ENCODE peak calls at places on chromosome 6, in eight cellular contexts. One of them, this sample, is unnamed.

GRCh38 chr6:46491789-46492547 is 719 bp upstream of the RCAN2 start:
- DNase-seq in HTR-8/SVneo: peak
- DNase-seq in DMS 273 treated with DMSO at 0.1 percent for 48 hours: no peak
- DNase-seq in C1 segment of cervical spinal cord: peak
- DNase-seq in iris pigment epithelial cell: peak
- DNase-seq in glutamatergic neuron: peak
- DNase-seq in choroid plexus epithelial cell: peak
- DNase-seq in activated naive CD8-positive, alpha-beta T cell treated with anti-CD3 and anti-CD28 coated beads, Interleukin-2, amount 50 U/mL, for 24 hours: peak
- DNase-seq in this sample: peak

GRCh38 chr6:168031411-168032382 is 34.2 kb downstream of the KIF25 start:
- DNase-seq in iris pigment epithelial cell: peak
- DNase-seq in choroid plexus epithelial cell: no peak
- DNase-seq in activated naive CD8-positive, alpha-beta T cell treated with anti-CD3 and anti-CD28 coated beads, Interleukin-2, amount 50 U/mL, for 24 hours: no peak
- DNase-seq in DMS 273 treated with DMSO at 0.1 percent for 48 hours: no peak
- DNase-seq in C1 segment of cervical spinal cord: no peak
- DNase-seq in glutamatergic neuron: no peak
- DNase-seq in HTR-8/SVneo: no peak
- DNase-seq in this sample: no peak

GRCh38 chr6:127690092-127690491 is 113.1 kb downstream of the C6orf58 start:
- DNase-seq in activated naive CD8-positive, alpha-beta T cell treated with anti-CD3 and anti-CD28 coated beads, Interleukin-2, amount 50 U/mL, for 24 hours: no peak
- DNase-seq in iris pigment epithelial cell: peak
- DNase-seq in glutamatergic neuron: no peak
- DNase-seq in HTR-8/SVneo: peak
- DNase-seq in DMS 273 treated with DMSO at 0.1 percent for 48 hours: no peak
- DNase-seq in C1 segment of cervical spinal cord: no peak
- DNase-seq in choroid plexus epithelial cell: peak
- DNase-seq in this sample: no peak

GRCh38 chr6:106477158-106477557 is 116.6 kb downstream of the CRYBG1 start:
- DNase-seq in choroid plexus epithelial cell: no peak
- DNase-seq in HTR-8/SVneo: no peak
- DNase-seq in glutamatergic neuron: no peak
- DNase-seq in DMS 273 treated with DMSO at 0.1 percent for 48 hours: no peak
- DNase-seq in activated naive CD8-positive, alpha-beta T cell treated with anti-CD3 and anti-CD28 coated beads, Interleukin-2, amount 50 U/mL, for 24 hours: no peak
- DNase-seq in iris pigment epithelial cell: no peak
- DNase-seq in C1 segment of cervical spinal cord: no peak
- DNase-seq in this sample: no peak

GRCh38 chr6:142680308-142680707 is 264.7 kb downstream of the HIVEP2 start:
- DNase-seq in activated naive CD8-positive, alpha-beta T cell treated with anti-CD3 and anti-CD28 coated beads, Interleukin-2, amount 50 U/mL, for 24 hours: no peak
- DNase-seq in glutamatergic neuron: no peak
- DNase-seq in iris pigment epithelial cell: no peak
- DNase-seq in DMS 273 treated with DMSO at 0.1 percent for 48 hours: no peak
- DNase-seq in HTR-8/SVneo: no peak
- DNase-seq in choroid plexus epithelial cell: no peak
- DNase-seq in C1 segment of cervical spinal cord: no peak
- DNase-seq in this sample: no peak

GRCh38 chr6:147211831-147212230 is 7.6 kb downstream of the STXBP5 start:
- DNase-seq in HTR-8/SVneo: no peak
- DNase-seq in C1 segment of cervical spinal cord: no peak
- DNase-seq in activated naive CD8-positive, alpha-beta T cell treated with anti-CD3 and anti-CD28 coated beads, Interleukin-2, amount 50 U/mL, for 24 hours: no peak
- DNase-seq in glutamatergic neuron: no peak
- DNase-seq in DMS 273 treated with DMSO at 0.1 percent for 48 hours: no peak
- DNase-seq in iris pigment epithelial cell: no peak
- DNase-seq in choroid plexus epithelial cell: no peak
- DNase-seq in this sample: no peak

GRCh38 chr6:165616116-165616515 is 46.9 kb downstream of the PDE10A start:
- DNase-seq in iris pigment epithelial cell: no peak
- DNase-seq in HTR-8/SVneo: no peak
- DNase-seq in choroid plexus epithelial cell: peak
- DNase-seq in activated naive CD8-positive, alpha-beta T cell treated with anti-CD3 and anti-CD28 coated beads, Interleukin-2, amount 50 U/mL, for 24 hours: no peak
- DNase-seq in glutamatergic neuron: no peak
- DNase-seq in C1 segment of cervical spinal cord: no peak
- DNase-seq in DMS 273 treated with DMSO at 0.1 percent for 48 hours: no peak
- DNase-seq in this sample: no peak

GRCh38 chr6:996271-996852 is 303.4 kb upstream of the EXOC2 start:
- DNase-seq in iris pigment epithelial cell: no peak
- DNase-seq in DMS 273 treated with DMSO at 0.1 percent for 48 hours: no peak
- DNase-seq in C1 segment of cervical spinal cord: no peak
- DNase-seq in HTR-8/SVneo: no peak
- DNase-seq in activated naive CD8-positive, alpha-beta T cell treated with anti-CD3 and anti-CD28 coated beads, Interleukin-2, amount 50 U/mL, for 24 hours: no peak
- DNase-seq in choroid plexus epithelial cell: no peak
- DNase-seq in glutamatergic neuron: no peak
- DNase-seq in this sample: no peak

GRCh38 chr6:34259529-34260069 is 10.8 kb upstream of the SMIM29 start:
- DNase-seq in C1 segment of cervical spinal cord: no peak
- DNase-seq in activated naive CD8-positive, alpha-beta T cell treated with anti-CD3 and anti-CD28 coated beads, Interleukin-2, amount 50 U/mL, for 24 hours: no peak
- DNase-seq in glutamatergic neuron: no peak
- DNase-seq in DMS 273 treated with DMSO at 0.1 percent for 48 hours: no peak
- DNase-seq in iris pigment epithelial cell: no peak
- DNase-seq in choroid plexus epithelial cell: no peak
- DNase-seq in HTR-8/SVneo: no peak
- DNase-seq in this sample: no peak

GRCh38 chr6:35728663-35729348 is 8.0 kb upstream of the ARMC12 start:
- DNase-seq in choroid plexus epithelial cell: no peak
- DNase-seq in activated naive CD8-positive, alpha-beta T cell treated with anti-CD3 and anti-CD28 coated beads, Interleukin-2, amount 50 U/mL, for 24 hours: peak
- DNase-seq in iris pigment epithelial cell: no peak
- DNase-seq in DMS 273 treated with DMSO at 0.1 percent for 48 hours: no peak
- DNase-seq in glutamatergic neuron: no peak
- DNase-seq in C1 segment of cervical spinal cord: peak
- DNase-seq in HTR-8/SVneo: no peak
- DNase-seq in this sample: peak

GRCh38 chr6:72820906-72821305 is 199.0 kb downstream of the KCNQ5 start:
- DNase-seq in HTR-8/SVneo: no peak
- DNase-seq in iris pigment epithelial cell: no peak
- DNase-seq in DMS 273 treated with DMSO at 0.1 percent for 48 hours: no peak
- DNase-seq in glutamatergic neuron: no peak
- DNase-seq in choroid plexus epithelial cell: no peak
- DNase-seq in C1 segment of cervical spinal cord: no peak
- DNase-seq in activated naive CD8-positive, alpha-beta T cell treated with anti-CD3 and anti-CD28 coated beads, Interleukin-2, amount 50 U/mL, for 24 hours: no peak
- DNase-seq in this sample: no peak

GRCh38 chr6:18185624-18186023 is 30.4 kb downstream of the KDM1B start:
- DNase-seq in C1 segment of cervical spinal cord: no peak
- DNase-seq in DMS 273 treated with DMSO at 0.1 percent for 48 hours: no peak
- DNase-seq in activated naive CD8-positive, alpha-beta T cell treated with anti-CD3 and anti-CD28 coated beads, Interleukin-2, amount 50 U/mL, for 24 hours: no peak
- DNase-seq in iris pigment epithelial cell: no peak
- DNase-seq in HTR-8/SVneo: no peak
- DNase-seq in glutamatergic neuron: no peak
- DNase-seq in choroid plexus epithelial cell: no peak
- DNase-seq in this sample: no peak

GRCh38 chr6:47138046-47138445 is 95.9 kb upstream of the ADGRF1 start:
- DNase-seq in choroid plexus epithelial cell: peak
- DNase-seq in HTR-8/SVneo: no peak
- DNase-seq in iris pigment epithelial cell: peak
- DNase-seq in glutamatergic neuron: no peak
- DNase-seq in DMS 273 treated with DMSO at 0.1 percent for 48 hours: no peak
- DNase-seq in activated naive CD8-positive, alpha-beta T cell treated with anti-CD3 and anti-CD28 coated beads, Interleukin-2, amount 50 U/mL, for 24 hours: no peak
- DNase-seq in C1 segment of cervical spinal cord: no peak
- DNase-seq in this sample: no peak